ENCODE peak calls at places on chromosomes 11 and 22, in nine cellular contexts. N is NT2/D1; F is upper lobe of right lung; G is CD4-positive, CD25-positive, alpha-beta regulatory T cell; O is SJSA1; Z is GM12878; U is HFF-Myc; B is astrocyte of the cerebellum; M is upper lobe of left lung. R is an unnamed sample.

GRCh38 chr22:30705710-30706651 is 11.3 kb downstream of the OSBP2 start:
- DNase-seq in B (peak), O (no peak), Z (peak), G (peak), N (no peak), U (peak), M (no peak), F (no peak), R (no peak)

GRCh38 chr11:47641585-47642098 is 717 bp downstream of the MTCH2 start:
- DNase-seq in M (no peak), U (no peak), O (no peak), G (no peak), B (no peak), Z (no peak), N (no peak), F (no peak), R (no peak)

GRCh38 chr11:44910591-44910990 is 40.1 kb downstream of the TP53I11 start:
- DNase-seq in G (no peak), F (no peak), N (no peak), U (no peak), O (no peak), Z (no peak), M (no peak), B (no peak), R (no peak)

GRCh38 chr11:116099541-116099940 is 595.3 kb upstream of the CADM1 start:
- DNase-seq in N (no peak), G (no peak), B (no peak), U (no peak), M (no peak), Z (no peak), F (no peak), O (no peak), R (no peak)

GRCh38 chr22:42383851-42384417 is 48.3 kb downstream of the NFAM1 start:
- DNase-seq in G (no peak), B (no peak), O (no peak), U (no peak), M (no peak), F (no peak), Z (no peak), N (no peak), R (no peak)

GRCh38 chr11:44568706-44569473 is 3.4 kb downstream of the CD82 start:
- DNase-seq in U (peak), B (peak), F (peak), G (peak), Z (peak), N (no peak), M (peak), O (peak), R (peak)

GRCh38 chr11:95100191-95100648 is 10.6 kb downstream of the ENDOD1 start:
- DNase-seq in B (no peak), F (no peak), O (no peak), N (no peak), G (no peak), U (no peak), M (no peak), Z (no peak), R (no peak)

GRCh38 chr11:119471329-119471728 is 48.4 kb upstream of the THY1 start:
- DNase-seq in O (peak), G (no peak), M (no peak), N (no peak), U (no peak), Z (no peak), F (no peak), B (no peak), R (no peak)

GRCh38 chr11:66123902-66124301 is 53.8 kb downstream of the PACS1 start:
- DNase-seq in N (no peak), F (no peak), O (no peak), G (no peak), B (no peak), Z (no peak), M (no peak), U (no peak), R (no peak)

GRCh38 chr11:134514354-134514951 is 102.4 kb upstream of the B3GAT1 start:
- DNase-seq in N (no peak), F (peak), O (peak), B (no peak), G (no peak), M (peak), U (no peak), Z (no peak), R (no peak)

GRCh38 chr22:19110064-19110458 is 12.2 kb downstream of the DGCR2 start:
- DNase-seq in U (no peak), G (no peak), Z (no peak), N (no peak), O (no peak), M (no peak), B (no peak), F (peak), R (no peak)

DNA sequence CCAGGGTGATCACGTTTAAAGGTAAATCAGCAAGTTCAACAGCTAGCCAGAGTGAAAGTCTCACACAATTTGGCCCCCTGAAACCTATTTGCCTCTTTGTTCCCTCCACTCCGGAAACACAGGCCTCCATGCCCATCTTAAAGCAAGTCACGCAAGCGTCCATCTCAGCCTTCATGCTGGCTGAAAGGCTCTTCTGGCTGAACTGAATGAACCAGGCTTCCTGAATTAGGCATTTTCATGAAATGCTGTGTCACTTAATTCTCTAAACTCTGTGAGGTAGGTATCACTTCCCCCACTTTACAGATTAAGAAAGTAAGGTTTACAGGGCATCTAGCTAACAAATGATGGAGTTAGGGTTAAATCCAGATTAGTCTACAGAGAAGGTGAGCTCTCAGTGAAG is 1.4 kb downstream of the SLC25A17 start:
- DNase-seq in N (no peak), Z (peak), G (no peak), B (no peak), M (no peak), F (no peak), O (no peak), U (no peak), R (no peak)
- H3K4me3 ChIP-seq in N (no peak), Z (peak), G (peak), B (no peak), M (peak), F (peak), O (no peak), U (peak), R (no peak)

GRCh38 chr11:62853279-62853965 is 14.0 kb upstream of the WDR74 start:
- DNase-seq in M (no peak), U (no peak), F (no peak), O (no peak), Z (no peak), G (no peak), N (no peak), B (no peak), R (no peak)

GRCh38 chr11:62854013-62854824 is 14.8 kb upstream of the WDR74 start:
- DNase-seq in G (no peak), F (no peak), M (no peak), O (no peak), N (no peak), B (no peak), U (no peak), Z (no peak), R (no peak)

GRCh38 chr11:62850911-62851806 is 11.8 kb upstream of the WDR74 start:
- DNase-seq in M (no peak), Z (no peak), B (no peak), N (no peak), U (no peak), G (peak), O (no peak), F (no peak), R (no peak)

GRCh38 chr11:62852523-62853188 is 13.3 kb upstream of the WDR74 start:
- DNase-seq in G (no peak), U (no peak), Z (no peak), O (no peak), M (no peak), F (no peak), N (no peak), B (no peak), R (no peak)

DNA sequence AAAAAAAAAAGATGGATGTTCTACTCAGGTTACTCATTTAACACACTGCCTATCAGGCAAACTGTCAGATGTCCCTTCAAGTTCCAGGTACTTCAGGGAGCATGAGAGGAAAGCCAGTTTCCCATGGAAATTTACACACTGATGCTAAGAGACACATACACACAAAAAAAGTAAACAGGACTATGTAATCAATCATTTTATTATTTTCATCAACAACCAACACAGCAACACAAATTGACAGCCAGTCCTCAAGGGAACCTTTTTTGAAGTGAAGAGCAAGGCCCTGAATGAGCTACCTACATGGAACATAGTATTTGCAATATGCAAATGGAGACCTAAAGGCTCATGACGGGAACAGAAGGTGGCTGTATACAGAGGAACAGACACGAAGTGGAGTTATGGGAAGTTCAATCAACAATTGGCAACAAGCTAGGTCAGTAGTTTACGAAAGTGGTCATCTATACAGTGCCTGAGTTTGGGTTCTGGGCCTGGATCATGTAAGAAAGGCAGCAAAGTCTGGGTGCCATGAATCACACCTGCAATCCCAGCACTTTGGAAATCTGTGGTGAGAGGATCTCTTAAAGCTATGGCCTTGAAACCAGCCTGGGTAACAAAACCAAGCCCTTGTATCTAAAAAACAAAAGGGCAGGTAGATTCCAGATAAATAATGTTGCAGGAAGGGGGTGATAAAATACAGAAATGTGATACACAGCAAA is 12.6 kb upstream of the WDR74 start:
- DNase-seq in N (no peak), B (no peak), Z (no peak), G (no peak), O (no peak), U (no peak), F (no peak), M (no peak), R (no peak)
- H3K4me3 ChIP-seq in N (no peak), B (no peak), Z (peak), G (peak), O (no peak), U (peak), F (no peak), M (no peak), R (no peak)

GRCh38 chr11:126992065-126992803 is 8.3 kb downstream of the KIRREL3 start:
- DNase-seq in B (peak), O (peak), M (no peak), F (no peak), G (no peak), N (no peak), Z (no peak), U (peak), R (peak)
- H3K4me3 ChIP-seq in B (no peak), O (peak), M (no peak), F (no peak), G (no peak), N (no peak), Z (no peak), U (no peak), R (no peak)

DNA sequence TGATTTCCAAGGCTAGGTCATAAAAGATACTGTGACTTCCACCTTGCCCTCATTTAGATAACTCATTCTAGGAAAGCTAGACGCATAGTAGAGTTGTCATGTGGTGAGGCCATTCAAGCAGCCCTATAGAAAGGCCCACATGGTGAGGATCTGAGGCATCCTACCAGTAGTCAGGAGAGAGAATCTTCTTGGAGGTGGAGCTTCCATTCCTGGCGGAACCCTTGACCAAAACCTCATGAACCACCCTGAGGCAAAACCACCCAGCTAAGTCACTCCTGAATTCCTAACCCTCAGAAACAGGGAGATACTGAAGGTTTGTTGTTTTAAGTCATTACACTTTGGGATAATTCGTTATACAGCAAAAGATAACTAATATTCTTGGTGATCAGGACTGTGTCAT is 2.9 kb upstream of the HDHD5 start:
- DNase-seq in Z (no peak), U (no peak), G (no peak), M (no peak), N (no peak), O (no peak), B (no peak), F (no peak), R (no peak)
- H3K4me3 ChIP-seq in Z (no peak), U (no peak), G (no peak), M (no peak), N (no peak), O (no peak), B (no peak), F (no peak), R (no peak)

GRCh38 chr22:21936151-21936778 is 16.4 kb downstream of the PPM1F start:
- DNase-seq in O (peak), B (no peak), G (no peak), U (no peak), N (no peak), Z (no peak), F (peak), M (peak), R (no peak)

GRCh38 chr22:21938071-21938822 is 14.4 kb downstream of the PPM1F start:
- DNase-seq in G (peak), Z (peak), M (peak), O (peak), B (peak), U (peak), F (peak), N (peak), R (peak)

GRCh38 chr22:21938906-21939305 is 13.7 kb downstream of the PPM1F start:
- DNase-seq in F (no peak), B (no peak), G (no peak), N (no peak), Z (no peak), O (no peak), U (no peak), M (no peak), R (no peak)

GRCh38 chr22:21937041-21937820 is 15.4 kb downstream of the PPM1F start:
- DNase-seq in Z (no peak), B (no peak), N (no peak), F (no peak), U (no peak), O (no peak), G (no peak), M (peak), R (no peak)

DNA sequence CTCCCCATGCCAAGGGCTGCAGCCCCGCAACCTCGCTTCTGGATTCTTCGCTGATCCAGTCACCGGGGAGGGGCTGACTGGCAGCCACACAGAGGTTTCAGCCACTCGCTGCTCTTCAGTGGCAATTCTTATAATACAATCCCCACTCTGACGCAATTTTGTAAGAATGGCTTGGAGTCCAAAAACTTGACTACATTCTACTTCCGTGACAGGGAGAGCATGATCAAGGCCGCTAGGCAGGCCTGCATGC is 14.9 kb downstream of the PPM1F start:
- DNase-seq in Z (no peak), F (no peak), U (no peak), N (no peak), O (no peak), B (no peak), G (no peak), M (no peak), R (no peak)
- H3K4me3 ChIP-seq in Z (peak), F (peak), U (peak), N (no peak), O (peak), B (peak), G (peak), M (peak), R (no peak)

GRCh38 chr22:46052801-46053562 is 76.0 kb upstream of the WNT7B start:
- DNase-seq in N (no peak), Z (no peak), F (peak), U (no peak), B (no peak), O (no peak), G (no peak), M (peak), R (no peak)
- H3K4me3 ChIP-seq in N (no peak), Z (peak), F (peak), U (peak), B (peak), O (peak), G (peak), M (peak), R (peak)

GRCh38 chr11:34406413-34406812 is 32.3 kb upstream of the CAT start:
- DNase-seq in N (no peak), U (no peak), G (no peak), B (no peak), O (no peak), Z (no peak), F (no peak), M (no peak), R (no peak)

GRCh38 chr11:34404280-34404679 is 34.5 kb upstream of the CAT start:
- DNase-seq in B (no peak), N (no peak), G (no peak), U (no peak), O (no peak), F (no peak), Z (no peak), M (no peak), R (no peak)

GRCh38 chr11:34405079-34405858 is 33.5 kb upstream of the CAT start:
- DNase-seq in Z (peak), N (no peak), B (no peak), F (no peak), G (no peak), U (no peak), M (no peak), O (no peak), R (no peak)

GRCh38 chr11:34407121-34407813 is 31.5 kb upstream of the CAT start:
- DNase-seq in M (peak), Z (no peak), G (no peak), O (no peak), U (no peak), B (no peak), F (no peak), N (no peak), R (no peak)

DNA sequence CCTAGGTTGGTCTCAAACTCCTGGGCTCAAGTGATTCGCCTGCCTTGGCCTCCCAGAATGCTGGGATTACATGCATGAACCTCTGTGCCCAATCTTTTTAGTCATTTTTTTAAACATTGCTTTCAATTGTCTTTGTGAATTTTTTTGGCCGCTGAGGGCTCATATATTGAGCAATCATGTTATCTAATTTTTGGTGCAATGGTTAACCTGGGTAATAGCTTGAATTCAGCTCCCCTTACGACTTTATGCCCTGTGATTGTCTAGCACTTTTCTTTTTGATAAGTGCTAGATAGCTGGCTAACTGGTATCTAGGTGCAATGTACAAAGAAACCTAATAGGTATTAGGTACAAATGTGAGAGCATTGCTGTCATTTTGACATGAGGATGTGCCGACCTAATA is 35.3 kb upstream of the CAT start:
- DNase-seq in Z (no peak), F (no peak), N (no peak), M (no peak), U (no peak), G (no peak), B (no peak), O (no peak), R (no peak)
- H3K4me3 ChIP-seq in Z (no peak), F (no peak), N (no peak), M (no peak), U (no peak), G (no peak), B (no peak), O (no peak), R (no peak)